ENCODE peak calls at places on chromosomes 1 and 21, in five cellular contexts. I is stomach, V is suprapubic skin, N is uterus, A is right lobe of liver. O is an unnamed sample.

GRCh38 chr1:204314209-204314892 is 45.4 kb downstream of the PLEKHA6 start:
- DNase-seq in I (no peak), A (no peak), N (no peak), V (no peak), O (no peak)

GRCh38 chr1:3061566-3061965 is 7.4 kb upstream of the PRDM16 start:
- DNase-seq in N (no peak), I (peak), V (no peak), A (no peak), O (no peak)

GRCh38 chr21:21439761-21440160 is 441.6 kb downstream of the NCAM2 start:
- DNase-seq in V (no peak), I (no peak), A (no peak), N (no peak), O (no peak)

GRCh38 chr1:167136191-167136614 is 42.3 kb downstream of the STYXL2 start:
- DNase-seq in I (no peak), A (no peak), N (no peak), V (no peak), O (peak)

GRCh38 chr1:155083865-155084721 is 5.5 kb downstream of the EFNA3 start:
- DNase-seq in N (peak), V (peak), I (no peak), A (peak), O (peak)

GRCh38 chr21:45579383-45580180 is 37.3 kb upstream of the SLC19A1 start:
- DNase-seq in N (peak), I (peak), V (peak), A (no peak), O (peak)

GRCh38 chr21:32336711-32337110 is 38.1 kb downstream of the MRAP start:
- DNase-seq in I (no peak), A (no peak), N (no peak), V (no peak), O (no peak)

GRCh38 chr1:96366516-96366915 is 355.1 kb upstream of the PTBP2 start:
- DNase-seq in I (no peak), V (no peak), N (no peak), A (no peak), O (no peak)

GRCh38 chr1:58065520-58065919 is 481.0 kb downstream of the OMA1 start:
- DNase-seq in I (no peak), V (no peak), N (no peak), A (no peak), O (no peak)

GRCh38 chr1:206117151-206117948 is at the start of gene AVPR1B:
- DNase-seq in A (peak), I (peak), N (peak), V (no peak), O (peak)

GRCh38 chr1:95115708-95116137 is 1.4 kb upstream of the TLCD4 start:
- DNase-seq in N (no peak), A (no peak), V (no peak), I (no peak), O (no peak)

GRCh38 chr1:87335175-87335992 is 6.7 kb downstream of the LMO4 start:
- DNase-seq in A (peak), I (peak), N (peak), V (peak), O (peak)

GRCh38 chr21:44785620-44786344 is 15.8 kb downstream of the UBE2G2 start:
- DNase-seq in I (no peak), A (no peak), N (no peak), V (no peak), O (no peak)

GRCh38 chr1:19074361-19074901 is 118.0 kb upstream of the IFFO2 start:
- DNase-seq in I (no peak), N (no peak), A (no peak), V (no peak), O (no peak)

GRCh38 chr1:51555866-51556619 is 37.0 kb upstream of the EPS15 start:
- DNase-seq in A (no peak), I (no peak), N (no peak), V (no peak), O (no peak)

GRCh38 chr1:59361766-59362165 is 64.9 kb downstream of the FGGY start:
- DNase-seq in V (no peak), N (no peak), I (no peak), A (no peak), O (no peak)

GRCh38 chr1:155499953-155500621 is 62.5 kb downstream of the ASH1L start:
- DNase-seq in N (no peak), I (no peak), V (no peak), A (no peak), O (peak)

GRCh38 chr1:8111560-8111959 is 85.5 kb upstream of the ERRFI1 start:
- DNase-seq in I (no peak), V (no peak), A (no peak), N (no peak), O (no peak)

GRCh38 chr1:12505176-12505575 is 112.8 kb downstream of the DHRS3 start:
- DNase-seq in V (no peak), I (no peak), A (no peak), N (no peak), O (no peak)

GRCh38 chr1:114427612-114428011 is 83.4 kb downstream of the TRIM33 start:
- DNase-seq in N (no peak), I (no peak), A (peak), V (no peak), O (no peak)

GRCh38 chr1:36584874-36585759 is 102.4 kb upstream of the CSF3R start:
- DNase-seq in A (no peak), N (no peak), I (no peak), V (no peak), O (no peak)

GRCh38 chr21:42640486-42640885 is 12.9 kb upstream of the PDE9A start:
- DNase-seq in N (no peak), A (no peak), V (no peak), I (peak), O (peak)

GRCh38 chr1:67058761-67059160 is 4.8 kb upstream of the SLC35D1 start:
- DNase-seq in A (no peak), N (no peak), I (no peak), V (no peak), O (no peak)

GRCh38 chr1:17441993-17442357 is 2.5 kb upstream of the RCC2 start:
- DNase-seq in I (no peak), V (no peak), A (no peak), N (no peak), O (no peak)
- TF ChIP-seq POLR2A in I (no peak), V (no peak), A (no peak), N (no peak), O (no peak)

DNA sequence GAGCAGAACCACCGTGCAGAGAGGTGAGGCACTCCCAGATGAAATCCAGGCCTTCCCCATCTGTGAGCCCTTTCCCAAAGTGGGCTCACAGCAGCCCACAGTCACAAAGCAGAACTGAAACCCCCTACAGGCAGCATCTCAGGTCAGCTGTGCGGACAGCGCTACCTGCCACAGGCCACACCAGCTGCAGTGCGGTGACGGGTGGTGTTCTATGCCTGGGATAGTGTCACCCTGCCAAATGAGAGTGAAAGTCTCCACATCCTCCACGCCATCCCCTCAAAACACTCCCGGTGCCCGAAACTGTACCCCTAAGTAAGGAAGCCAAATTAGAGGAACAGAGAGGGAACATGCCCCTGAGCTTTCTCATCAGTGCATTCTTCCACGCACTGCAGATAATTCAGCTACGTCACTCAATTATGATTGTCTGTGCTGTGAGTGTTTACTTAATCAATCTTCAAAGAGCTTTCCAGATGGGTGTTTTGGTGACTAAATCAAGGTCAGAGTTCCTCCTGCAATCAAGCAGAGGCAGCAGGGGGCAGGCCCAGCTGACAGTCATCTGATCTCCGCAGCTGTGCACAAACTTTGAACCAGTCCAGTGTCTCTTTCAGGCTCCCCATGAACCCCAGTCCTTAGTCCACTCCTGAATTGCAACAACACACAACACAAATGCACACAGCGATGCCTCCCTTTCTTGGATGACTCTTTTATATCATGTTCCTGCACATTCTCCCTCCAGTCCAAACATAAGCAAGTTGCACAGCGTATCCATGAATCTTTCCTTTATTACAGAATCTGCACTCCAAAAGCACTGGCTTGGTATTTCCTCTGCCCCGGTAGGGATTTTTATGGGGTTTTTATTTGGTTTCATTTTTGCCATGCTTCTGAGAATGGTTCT is 150.0 kb downstream of the TOMM20 start:
- DNase-seq in V (peak), I (peak), A (peak), N (peak), O (peak)
- TF ChIP-seq POLR2A in V (no peak), I (no peak), A (peak), N (no peak), O (no peak)

GRCh38 chr1:37795340-37796110 is 1.9 kb downstream of the MANEAL start:
- DNase-seq in A (peak), I (peak), N (peak), V (no peak), O (peak)

GRCh38 chr1:37797750-37798345 is 4.2 kb downstream of the MANEAL start:
- DNase-seq in N (no peak), I (no peak), V (no peak), A (no peak), O (no peak)

GRCh38 chr1:37792943-37793686 is 532 bp upstream of the MANEAL start:
- DNase-seq in N (no peak), V (no peak), A (no peak), I (no peak), O (no peak)

GRCh38 chr1:37794372-37795339 is 1.0 kb downstream of the MANEAL start:
- DNase-seq in N (no peak), I (no peak), A (peak), V (no peak), O (no peak)

DNA sequence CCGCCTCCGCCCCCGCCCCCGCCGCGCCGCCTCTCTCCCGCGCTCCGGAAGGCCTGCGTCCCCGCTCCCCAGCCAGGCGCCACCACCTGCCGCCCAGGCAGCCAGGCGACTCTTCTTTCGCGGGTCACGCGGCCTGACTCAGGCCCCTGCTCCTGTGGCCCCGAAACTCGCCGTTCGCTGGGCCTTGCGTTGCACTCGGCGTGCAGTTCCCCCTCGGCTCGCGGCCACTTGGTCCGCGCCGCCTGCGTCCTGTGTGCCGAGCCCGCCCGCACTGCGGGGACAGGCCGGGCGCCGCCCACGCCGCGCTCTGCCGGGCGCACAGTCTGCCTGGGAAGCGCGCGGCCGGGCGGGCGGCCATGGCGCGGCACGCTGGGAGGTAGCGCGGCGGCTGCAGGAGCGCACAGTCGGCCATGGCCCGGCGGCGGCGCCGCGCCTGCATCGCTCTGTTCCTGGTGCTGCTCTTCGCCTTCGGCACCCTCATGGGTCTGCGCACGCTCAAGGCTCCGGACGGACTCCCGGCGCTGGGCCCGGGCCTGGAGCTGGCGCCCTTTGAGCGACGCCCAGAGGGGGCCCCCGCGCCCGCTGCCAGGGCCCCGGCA is at the start of gene MANEAL:
- DNase-seq in A (peak), I (peak), V (no peak), N (no peak), O (peak)
- TF ChIP-seq POLR2A in A (peak), I (no peak), V (no peak), N (no peak), O (no peak)

GRCh38 chr1:153649867-153650235 is 8.7 kb upstream of the SNAPIN start:
- DNase-seq in A (peak), N (no peak), I (peak), V (peak), O (no peak)

GRCh38 chr1:153646672-153647374 is 11.7 kb upstream of the SNAPIN start:
- DNase-seq in V (peak), I (no peak), N (no peak), A (no peak), O (no peak)

GRCh38 chr1:153649137-153649866 is 9.2 kb upstream of the SNAPIN start:
- DNase-seq in N (no peak), A (no peak), V (peak), I (peak), O (no peak)

GRCh38 chr1:153647375-153647714 is 11.2 kb upstream of the SNAPIN start:
- DNase-seq in V (peak), I (no peak), N (no peak), A (no peak), O (no peak)

GRCh38 chr1:153648000-153648643 is 10.4 kb upstream of the SNAPIN start:
- DNase-seq in A (no peak), V (peak), I (no peak), N (no peak), O (no peak)
- TF ChIP-seq POLR2A in A (no peak), V (no peak), I (no peak), N (no peak), O (no peak)

GRCh38 chr1:26697978-26698849 is 2.4 kb downstream of the ARID1A start:
- DNase-seq in N (peak), A (peak), V (peak), I (peak), O (peak)
- TF ChIP-seq POLR2A in N (peak), A (peak), V (no peak), I (no peak), O (peak)